ENCODE peak calls at places on chromosomes 13 and 19, in seven cellular contexts. J is transverse colon, Z is SK-N-SH, A is stomach, H is tibial nerve, K is upper lobe of left lung, R is A549. O is an unnamed sample.

GRCh38 chr19:1069009-1069779 is 2.2 kb downstream of the ARHGAP45 start:
- DNase-seq in J (peak), Z (no peak), A (peak), H (peak), K (peak), R (no peak), O (no peak)

GRCh38 chr19:52923782-52924593 is 760 bp upstream of the ZNF888 start:
- DNase-seq in J (peak), Z (no peak), A (peak), H (peak), K (no peak), R (no peak), O (peak)

GRCh38 chr13:61994174-61994573 is 578.5 kb upstream of the PCDH20 start:
- DNase-seq in J (no peak), Z (no peak), A (no peak), H (no peak), K (no peak), R (no peak), O (no peak)

GRCh38 chr13:113815151-113816058 is 48.5 kb downstream of the GAS6 start:
- DNase-seq in J (no peak), Z (no peak), A (no peak), H (peak), K (peak), R (no peak), O (no peak)

GRCh38 chr13:27211771-27212364 is 39.5 kb upstream of the RPL21 start:
- DNase-seq in J (no peak), Z (no peak), A (no peak), H (no peak), K (peak), R (no peak), O (no peak)

GRCh38 chr19:13132471-13133166 is 14.6 kb downstream of the NACC1 start:
- DNase-seq in J (no peak), Z (no peak), A (no peak), H (no peak), K (no peak), R (no peak), O (no peak)

GRCh38 chr19:48123907-48124675 is 13.5 kb upstream of the PLA2G4C start:
- DNase-seq in J (no peak), Z (no peak), A (no peak), H (no peak), K (no peak), R (no peak), O (no peak)

GRCh38 chr13:111006508-111007031 is 91.7 kb upstream of the ANKRD10 start:
- DNase-seq in J (peak), Z (no peak), A (no peak), H (peak), K (no peak), R (no peak), O (peak)

GRCh38 chr13:33571618-33572017 is 246.3 kb upstream of the RFC3 start:
- DNase-seq in J (no peak), Z (no peak), A (no peak), H (no peak), K (no peak), R (no peak), O (no peak)

GRCh38 chr13:96294930-96295657 is 205.2 kb downstream of the HS6ST3 start:
- DNase-seq in J (no peak), Z (no peak), A (no peak), H (no peak), K (no peak), R (no peak), O (no peak)

GRCh38 chr19:11832253-11832912 is 16.1 kb upstream of the ZNF439 start:
- DNase-seq in J (no peak), Z (no peak), A (no peak), H (no peak), K (no peak), R (no peak), O (no peak)

GRCh38 chr19:55647732-55648656 is at the start of gene CCDC106:
- DNase-seq in J (peak), Z (peak), A (peak), H (peak), K (peak), R (peak), O (peak)

GRCh38 chr13:99055286-99056073 is 77.6 kb upstream of the DOCK9 start:
- DNase-seq in J (no peak), Z (no peak), A (no peak), H (no peak), K (peak), R (no peak), O (no peak)

GRCh38 chr19:57870225-57870624 is 18.6 kb downstream of the ZNF814 start:
- DNase-seq in J (no peak), Z (no peak), A (no peak), H (no peak), K (no peak), R (no peak), O (no peak)

GRCh38 chr13:33744589-33745369 is 73.2 kb upstream of the RFC3 start:
- DNase-seq in J (no peak), Z (no peak), A (no peak), H (no peak), K (no peak), R (no peak), O (no peak)

GRCh38 chr13:93951153-93951552 is 528.3 kb downstream of the DCT start:
- DNase-seq in J (no peak), Z (no peak), A (no peak), H (no peak), K (no peak), R (no peak), O (no peak)

GRCh38 chr19:2695288-2695866 is 7.1 kb downstream of the GNG7 start:
- DNase-seq in J (no peak), Z (no peak), A (no peak), H (no peak), K (no peak), R (no peak), O (no peak)

GRCh38 chr13:79810671-79811070 is 329.7 kb downstream of the NDFIP2 start:
- DNase-seq in J (no peak), Z (no peak), A (no peak), H (no peak), K (no peak), R (peak), O (no peak)

GRCh38 chr13:22915442-22916082 is 265.2 kb upstream of the SGCG start:
- DNase-seq in J (peak), Z (peak), A (peak), H (no peak), K (peak), R (peak), O (peak)

GRCh38 chr19:489418-490196 is 6.7 kb upstream of the MADCAM1 start:
- DNase-seq in J (no peak), Z (peak), A (no peak), H (no peak), K (peak), R (no peak), O (no peak)

GRCh38 chr19:14758816-14759215 is 19.5 kb downstream of the ADGRE2 start:
- DNase-seq in J (no peak), Z (no peak), A (no peak), H (no peak), K (no peak), R (no peak), O (peak)

GRCh38 chr19:49073514-49074378 is 1.2 kb upstream of the KCNA7 start:
- DNase-seq in J (no peak), Z (peak), A (no peak), H (no peak), K (no peak), R (peak), O (no peak)

GRCh38 chr13:69660155-69660554 is 447.5 kb upstream of the ATXN8OS start:
- DNase-seq in J (no peak), Z (no peak), A (no peak), H (no peak), K (no peak), R (no peak), O (no peak)

GRCh38 chr13:52395704-52396103 is 10.3 kb downstream of the THSD1 start:
- DNase-seq in J (no peak), Z (no peak), A (no peak), H (no peak), K (no peak), R (no peak), O (no peak)

GRCh38 chr19:16001481-16002312 is 52.9 kb downstream of the OR10H4 start:
- DNase-seq in J (peak), Z (no peak), A (no peak), H (peak), K (no peak), R (no peak), O (no peak)

GRCh38 chr13:44792096-44792495 is 197.2 kb downstream of the NUFIP1 start:
- DNase-seq in J (no peak), Z (no peak), A (no peak), H (no peak), K (peak), R (no peak), O (no peak)

GRCh38 chr13:42066542-42066941 is 18.1 kb downstream of the DGKH start:
- DNase-seq in J (no peak), Z (no peak), A (no peak), H (no peak), K (no peak), R (no peak), O (no peak)

DNA sequence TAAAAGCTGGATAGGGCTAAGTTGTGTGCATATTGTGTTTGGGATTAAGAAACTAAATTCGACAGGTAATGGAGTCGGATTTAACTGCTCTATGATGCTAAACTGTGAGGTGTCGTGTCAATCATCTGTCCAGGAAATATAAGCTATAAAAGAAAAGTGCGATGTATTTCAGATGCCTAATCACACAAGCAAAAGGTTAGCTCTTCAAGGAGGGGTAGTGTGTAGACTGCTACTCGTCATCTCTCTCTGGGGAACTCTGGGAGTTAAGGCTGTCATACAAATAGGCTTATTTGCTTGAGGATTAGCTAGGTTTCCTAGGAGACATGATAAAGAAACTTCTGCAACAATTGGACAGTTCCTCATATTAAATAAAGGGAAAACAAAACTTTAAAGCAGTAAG is 462.1 kb downstream of the OLFM4 start:
- DNase-seq in J (no peak), Z (no peak), A (no peak), H (no peak), K (no peak), R (no peak), O (no peak)
- TF ChIP-seq EP300 in J (no peak), Z (no peak), A (no peak), H (no peak), K (no peak), R (no peak), O (no peak)

DNA sequence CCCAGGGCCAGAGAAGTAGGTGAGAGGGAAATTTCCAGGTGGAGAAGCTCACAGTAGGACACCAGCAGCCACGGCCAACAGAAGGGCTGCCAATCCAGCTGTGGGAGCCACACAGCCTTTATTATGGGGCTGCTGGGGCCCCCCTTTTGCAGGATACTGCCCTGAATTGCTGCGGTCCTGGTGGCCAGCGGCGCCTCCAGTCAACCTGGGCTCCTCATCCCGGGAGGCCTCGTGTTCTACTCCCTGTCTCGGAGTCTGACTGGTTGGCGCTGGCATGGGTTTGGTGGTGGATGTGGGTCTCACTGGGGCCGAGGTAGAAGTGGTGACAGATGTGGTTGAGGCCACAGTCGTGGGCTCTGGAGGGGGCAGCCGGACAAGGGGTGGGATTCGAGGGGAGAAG is 4.1 kb downstream of the LYPD3 start:
- DNase-seq in J (no peak), Z (no peak), A (no peak), H (no peak), K (peak), R (no peak), O (no peak)
- TF ChIP-seq EP300 in J (no peak), Z (no peak), A (no peak), H (no peak), K (no peak), R (no peak), O (no peak)

GRCh38 chr13:28532226-28533048 is 37.5 kb upstream of the FLT1 start:
- DNase-seq in J (no peak), Z (peak), A (no peak), H (no peak), K (peak), R (no peak), O (no peak)
- TF ChIP-seq EP300 in J (no peak), Z (no peak), A (no peak), H (no peak), K (peak), R (no peak), O (no peak)

GRCh38 chr13:40579535-40579934 is 86.9 kb downstream of the FOXO1 start:
- DNase-seq in J (no peak), Z (no peak), A (no peak), H (no peak), K (no peak), R (no peak), O (no peak)
- TF ChIP-seq EP300 in J (no peak), Z (no peak), A (no peak), H (no peak), K (no peak), R (no peak), O (no peak)

DNA sequence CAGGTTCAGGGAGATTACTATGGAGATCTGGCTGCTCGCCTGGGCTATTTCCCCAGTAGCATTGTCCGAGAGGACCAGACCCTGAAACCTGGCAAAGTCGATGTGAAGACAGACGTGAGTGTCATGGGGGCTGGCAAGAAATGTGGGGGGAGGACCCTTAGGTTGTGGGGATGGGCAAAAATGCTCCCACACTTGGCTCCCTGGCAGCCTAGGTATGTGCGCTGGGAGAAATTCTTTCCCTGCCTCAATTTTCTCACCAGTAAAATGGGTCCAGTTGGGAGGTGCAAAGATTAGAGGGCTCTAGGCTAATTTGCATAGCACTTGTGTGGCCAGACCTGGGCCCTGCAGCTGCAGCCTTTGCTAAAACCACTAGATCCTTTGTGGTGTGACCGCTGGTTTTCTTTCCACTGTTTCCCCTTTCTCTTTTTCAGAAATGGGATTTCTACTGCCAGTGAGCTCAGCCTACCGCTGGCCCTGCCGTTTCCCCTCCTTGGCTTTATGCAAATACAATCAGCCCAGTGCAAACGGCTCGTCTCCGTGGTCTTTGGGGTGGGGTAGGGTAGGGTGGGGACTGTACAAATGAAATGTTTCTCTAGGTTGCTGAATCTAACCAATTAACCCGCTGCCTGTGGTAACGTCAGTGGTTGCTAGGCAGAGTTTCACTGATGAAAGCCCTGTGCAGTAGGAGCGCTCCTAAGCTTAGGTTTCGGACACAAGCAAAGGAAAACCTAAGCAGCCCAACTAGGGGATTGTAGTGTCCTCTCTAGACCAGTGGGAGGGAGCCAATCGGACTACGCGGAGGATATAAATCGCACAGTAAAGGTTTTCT is 867 bp upstream of the RAB4B start:
- DNase-seq in J (peak), Z (peak), A (peak), H (peak), K (no peak), R (peak), O (peak)
- TF ChIP-seq EP300 in J (no peak), Z (no peak), A (no peak), H (no peak), K (no peak), R (no peak), O (no peak)

O was measured in sigmoid colon.